ENCODE peak calls at places on chromosome 2, in six cellular contexts. S is NCI-H1105 treated with DMSO at 0.1 percent for 48 hours; O is non-pigmented ciliary epithelial cell; E is AG10803; V is mesendoderm; U is stimulated activated CD8-positive, alpha-beta memory T cell treated with anti-CD3 and anti-CD28 coated beads, Interleukin-7, amount 100 ng/mL, for 4 hours. Z is an unnamed sample.

GRCh38 chr2:196066794-196067382 is 1.7 kb downstream of the DNAH7 start:
- DNase-seq in V (peak; percentile 45), S (peak; percentile 39), O (no peak), E (peak; percentile 32), U (no peak), Z (no peak)

GRCh38 chr2:24969784-24970183 is 2.0 kb downstream of the DNAJC27 start:
- DNase-seq in S (no peak), O (no peak), V (no peak), U (no peak), E (peak; percentile 12), Z (no peak)

GRCh38 chr2:119304852-119305251 is 61.8 kb downstream of the C2orf76 start:
- DNase-seq in V (no peak), S (no peak), O (no peak), E (no peak), U (no peak), Z (no peak)

GRCh38 chr2:239700946-239701345 is 300.1 kb upstream of the HDAC4 start:
- DNase-seq in U (no peak), S (no peak), O (no peak), E (no peak), V (no peak), Z (no peak)

GRCh38 chr2:65666156-65666725 is 233.8 kb upstream of the SPRED2 start:
- DNase-seq in E (peak; percentile 27), S (no peak), U (no peak), V (peak; percentile 28), O (peak; percentile 47), Z (no peak)

GRCh38 chr2:169260246-169260645 is 102.1 kb downstream of the LRP2 start:
- DNase-seq in S (no peak), E (no peak), V (peak; percentile 92), U (no peak), O (no peak), Z (no peak)

GRCh38 chr2:100242416-100242815 is 79.9 kb downstream of the LONRF2 start:
- DNase-seq in E (no peak), O (no peak), S (no peak), U (no peak), V (peak; percentile 19), Z (no peak)

GRCh38 chr2:65071499-65072180 is 15.4 kb downstream of the CEP68 start:
- DNase-seq in E (no peak), O (no peak), S (no peak), U (no peak), V (peak; percentile 40), Z (no peak)

GRCh38 chr2:43898134-43898957 is 59.6 kb downstream of the ABCG8 start:
- DNase-seq in O (no peak), E (no peak), V (peak; percentile 49), U (no peak), S (peak; percentile 37), Z (no peak)

GRCh38 chr2:241708879-241709278 is 7.0 kb downstream of the ING5 start:
- DNase-seq in U (no peak), E (no peak), V (no peak), O (no peak), S (no peak), Z (no peak)

GRCh38 chr2:1863861-1864260 is 119.5 kb upstream of the PXDN start:
- DNase-seq in V (no peak), O (no peak), U (no peak), S (no peak), E (no peak), Z (no peak)

GRCh38 chr2:161425966-161426365 is 9.9 kb downstream of the TBR1 start:
- DNase-seq in O (no peak), U (no peak), E (no peak), S (no peak), V (no peak), Z (no peak)

GRCh38 chr2:49973917-49974368 is 819.6 kb upstream of the FSHR start:
- DNase-seq in U (peak; percentile 10), S (peak; percentile 85), E (peak; percentile 13), O (peak; percentile 5), V (peak; percentile 87), Z (peak; percentile 3)

GRCh38 chr2:101823347-101823791 is 125.9 kb downstream of the MAP4K4 start:
- DNase-seq in E (peak; percentile 67), O (no peak), V (peak; percentile 84), S (no peak), U (peak; percentile 57), Z (no peak)

GRCh38 chr2:154849482-154849881 is 151.0 kb downstream of the KCNJ3 start:
- DNase-seq in V (peak; percentile 18), U (no peak), S (no peak), O (no peak), E (no peak), Z (no peak)

GRCh38 chr2:227219312-227220105 is 55.1 kb downstream of the COL4A3 start:
- DNase-seq in V (peak; percentile 30), O (no peak), E (no peak), S (no peak), U (no peak), Z (no peak)

GRCh38 chr2:18903750-18904149 is 314.4 kb upstream of the NT5C1B start:
- DNase-seq in E (no peak), U (no peak), S (no peak), O (no peak), V (no peak), Z (no peak)

GRCh38 chr2:54936766-54937165 is 113.5 kb downstream of the RTN4 start:
- DNase-seq in U (no peak), S (peak; percentile 86), O (no peak), V (no peak), E (no peak), Z (no peak)

GRCh38 chr2:186328848-186329247 is 157.2 kb upstream of the ZC3H15 start:
- DNase-seq in V (no peak), S (no peak), O (no peak), E (peak; percentile 65), U (no peak), Z (no peak)

GRCh38 chr2:112615051-112615450 is 30.6 kb downstream of the CHCHD5 start:
- DNase-seq in S (no peak), V (no peak), U (no peak), E (no peak), O (no peak), Z (no peak)

GRCh38 chr2:100621371-100621910 is 58.6 kb downstream of the PDCL3 start:
- DNase-seq in S (no peak), U (no peak), E (no peak), O (no peak), V (no peak), Z (no peak)

GRCh38 chr2:47950340-47951280 is 44.3 kb upstream of the FBXO11 start:
- DNase-seq in S (no peak), E (no peak), O (no peak), V (no peak), U (no peak), Z (no peak)

GRCh38 chr2:73920577-73921545 is 5.8 kb upstream of the DGUOK start:
- DNase-seq in U (no peak), E (no peak), S (no peak), V (peak; percentile 87), O (no peak), Z (peak; percentile 50)

GRCh38 chr2:16652296-16653082 is 13.1 kb downstream of the CYRIA start:
- DNase-seq in U (no peak), S (no peak), O (no peak), E (no peak), V (peak; percentile 21), Z (no peak)

GRCh38 chr2:20675701-20676352 is 8.9 kb downstream of the GDF7 start:
- DNase-seq in O (no peak), V (no peak), E (no peak), S (no peak), U (no peak), Z (no peak)

GRCh38 chr2:98727369-98727749 is 3.6 kb downstream of the MGAT4A start:
- DNase-seq in U (no peak), E (no peak), S (no peak), V (no peak), O (no peak), Z (no peak)

GRCh38 chr2:231256494-231256893 is 58.1 kb downstream of the ARMC9 start:
- DNase-seq in E (no peak), V (no peak), S (no peak), U (no peak), O (no peak), Z (no peak)

GRCh38 chr2:197889041-197889440 is 84.6 kb downstream of the PLCL1 start:
- DNase-seq in U (no peak), O (no peak), S (no peak), E (peak; percentile 49), V (peak; percentile 95), Z (no peak)

GRCh38 chr2:132766573-132766972 is 96.6 kb upstream of the LYPD1 start:
- DNase-seq in S (peak; percentile 32), U (no peak), E (no peak), V (no peak), O (no peak), Z (no peak)

GRCh38 chr2:148812306-148812705 is 62.7 kb upstream of the KIF5C start:
- DNase-seq in O (no peak), U (no peak), E (peak; percentile 25), V (no peak), S (peak; percentile 59), Z (no peak)

GRCh38 chr2:181857471-181857870 is 34.1 kb upstream of the ITPRID2 start:
- DNase-seq in S (no peak), E (no peak), O (no peak), V (no peak), U (no peak), Z (no peak)

GRCh38 chr2:43303889-43304288 is 77.5 kb upstream of the ZFP36L2 start:
- DNase-seq in E (no peak), V (no peak), O (no peak), S (no peak), U (no peak), Z (no peak)

GRCh38 chr2:241617431-241618154 is 19.4 kb downstream of the THAP4 start:
- DNase-seq in V (peak; percentile 66), U (no peak), E (no peak), O (no peak), S (peak; percentile 62), Z (no peak)

GRCh38 chr2:53530126-53530525 is 237.5 kb upstream of the CHAC2 start:
- DNase-seq in O (no peak), V (no peak), E (no peak), S (no peak), U (no peak), Z (no peak)

GRCh38 chr2:237704476-237705224 is 77.3 kb downstream of the LRRFIP1 start:
- DNase-seq in S (no peak), U (no peak), V (no peak), E (peak; percentile 77), O (no peak), Z (no peak)

GRCh38 chr2:219458996-219459395 is 24.4 kb downstream of the SPEG start:
- DNase-seq in E (no peak), O (no peak), S (no peak), U (no peak), V (no peak), Z (no peak)